ENCODE peak calls at places on chromosomes 1 and 21, in seven cellular contexts. One of them, this sample, is unnamed. For H3K4me1, the result is how much of the 10 kb centered on the place peaks cover.

GRCh38 chr1:110896090-110896489 is 23.1 kb downstream of the CD53 start:
- DNase-seq in mesendoderm: no peak
- DNase-seq in PC-3: no peak
- DNase-seq in mammary epithelial cell: no peak
- DNase-seq in fibroblast of lung: no peak
- DNase-seq in Karpas-422: no peak
- DNase-seq in K562: no peak
- DNase-seq in this sample: no peak

GRCh38 chr1:30472526-30472925 is 250.9 kb downstream of the MATN1 start:
- DNase-seq in mesendoderm: no peak
- DNase-seq in PC-3: no peak
- DNase-seq in fibroblast of lung: no peak
- DNase-seq in K562: no peak
- DNase-seq in Karpas-422: no peak
- DNase-seq in mammary epithelial cell: no peak
- DNase-seq in this sample: no peak

GRCh38 chr1:17141441-17142197 is 22.4 kb upstream of the PADI2 start:
- DNase-seq in K562: no peak
- DNase-seq in fibroblast of lung: no peak
- DNase-seq in Karpas-422: no peak
- DNase-seq in mammary epithelial cell: no peak
- DNase-seq in mesendoderm: no peak
- DNase-seq in PC-3: no peak
- DNase-seq in this sample: no peak

GRCh38 chr21:35658242-35658641 is 402.1 kb downstream of the SETD4 start:
- DNase-seq in fibroblast of lung: peak
- DNase-seq in K562: no peak
- DNase-seq in Karpas-422: no peak
- DNase-seq in PC-3: peak
- DNase-seq in mammary epithelial cell: peak
- DNase-seq in mesendoderm: no peak
- DNase-seq in this sample: no peak

GRCh38 chr1:208868554-208868953 is 624.4 kb upstream of the PLXNA2 start:
- DNase-seq in fibroblast of lung: peak
- DNase-seq in K562: no peak
- DNase-seq in Karpas-422: no peak
- DNase-seq in mammary epithelial cell: no peak
- DNase-seq in mesendoderm: no peak
- DNase-seq in PC-3: peak
- DNase-seq in this sample: no peak

GRCh38 chr1:200409203-200409760 is 554 bp downstream of the ZNF281 start:
- DNase-seq in PC-3: no peak
- DNase-seq in fibroblast of lung: peak
- DNase-seq in Karpas-422: peak
- DNase-seq in K562: peak
- DNase-seq in mammary epithelial cell: no peak
- DNase-seq in mesendoderm: peak
- DNase-seq in this sample: peak

GRCh38 chr1:79726321-79726720 is 719.8 kb upstream of the ADGRL4 start:
- DNase-seq in mesendoderm: no peak
- DNase-seq in PC-3: no peak
- DNase-seq in Karpas-422: no peak
- DNase-seq in fibroblast of lung: peak
- DNase-seq in K562: no peak
- DNase-seq in mammary epithelial cell: no peak
- DNase-seq in this sample: no peak

GRCh38 chr1:214281030-214281901 is at the start of gene SMYD2:
- DNase-seq in K562: peak
- DNase-seq in fibroblast of lung: peak
- DNase-seq in PC-3: peak
- DNase-seq in Karpas-422: peak
- DNase-seq in mesendoderm: peak
- DNase-seq in mammary epithelial cell: peak
- DNase-seq in this sample: peak

GRCh38 chr1:110857964-110858948 is 14.7 kb upstream of the CD53 start:
- DNase-seq in fibroblast of lung: no peak
- DNase-seq in K562: peak
- DNase-seq in mammary epithelial cell: peak
- DNase-seq in PC-3: peak
- DNase-seq in mesendoderm: no peak
- DNase-seq in Karpas-422: no peak
- DNase-seq in this sample: no peak

GRCh38 chr1:241706257-241706656 is 54.2 kb downstream of the WDR64 start:
- DNase-seq in fibroblast of lung: peak
- DNase-seq in K562: peak
- DNase-seq in mesendoderm: no peak
- DNase-seq in Karpas-422: no peak
- DNase-seq in PC-3: peak
- DNase-seq in mammary epithelial cell: peak
- DNase-seq in this sample: no peak

GRCh38 chr1:119653839-119654170 is 5.7 kb upstream of the ZNF697 start:
- DNase-seq in fibroblast of lung: peak
- DNase-seq in PC-3: no peak
- DNase-seq in mammary epithelial cell: no peak
- DNase-seq in Karpas-422: no peak
- DNase-seq in mesendoderm: no peak
- DNase-seq in K562: no peak
- DNase-seq in this sample: no peak

GRCh38 chr1:233945573-233945972 is 41.1 kb downstream of the SLC35F3 start:
- DNase-seq in Karpas-422: no peak
- DNase-seq in K562: no peak
- DNase-seq in mammary epithelial cell: peak
- DNase-seq in mesendoderm: no peak
- DNase-seq in PC-3: peak
- DNase-seq in fibroblast of lung: peak
- DNase-seq in this sample: no peak

GRCh38 chr1:53627031-53627430 is 111.9 kb downstream of the GLIS1 start:
- DNase-seq in PC-3: no peak
- DNase-seq in Karpas-422: no peak
- DNase-seq in K562: no peak
- DNase-seq in mesendoderm: no peak
- DNase-seq in fibroblast of lung: no peak
- DNase-seq in mammary epithelial cell: no peak
- DNase-seq in this sample: peak

GRCh38 chr1:11740258-11741192 is 4.6 kb downstream of the AGTRAP start:
- DNase-seq in mammary epithelial cell: no peak
- DNase-seq in fibroblast of lung: no peak
- DNase-seq in K562: peak
- DNase-seq in PC-3: no peak
- DNase-seq in Karpas-422: no peak
- DNase-seq in mesendoderm: peak
- DNase-seq in this sample: no peak

GRCh38 chr1:150511551-150511950 is 3.6 kb downstream of the ECM1 start:
- DNase-seq in PC-3: no peak
- DNase-seq in mesendoderm: no peak
- DNase-seq in Karpas-422: no peak
- DNase-seq in mammary epithelial cell: no peak
- DNase-seq in K562: no peak
- DNase-seq in fibroblast of lung: no peak
- DNase-seq in this sample: no peak

GRCh38 chr1:3803905-3804626 is 7.8 kb upstream of the LRRC47 start:
- DNase-seq in fibroblast of lung: peak
- DNase-seq in mesendoderm: no peak
- DNase-seq in PC-3: no peak
- DNase-seq in mammary epithelial cell: no peak
- DNase-seq in K562: peak
- DNase-seq in Karpas-422: no peak
- DNase-seq in this sample: no peak

GRCh38 chr1:167197692-167198091 is 23.0 kb upstream of the POU2F1 start:
- DNase-seq in mesendoderm: no peak
- DNase-seq in Karpas-422: no peak
- DNase-seq in fibroblast of lung: no peak
- DNase-seq in mammary epithelial cell: no peak
- DNase-seq in PC-3: no peak
- DNase-seq in K562: no peak
- DNase-seq in this sample: no peak

GRCh38 chr1:41482001-41482765 is 2.3 kb downstream of the EDN2 start:
- DNase-seq in mammary epithelial cell: peak
- DNase-seq in mesendoderm: no peak
- DNase-seq in K562: no peak
- DNase-seq in PC-3: peak
- DNase-seq in fibroblast of lung: peak
- DNase-seq in Karpas-422: no peak
- DNase-seq in this sample: no peak
- H3K9ac ChIP-seq in mammary epithelial cell: no peak
- H3K9ac ChIP-seq in mesendoderm: no peak
- H3K9ac ChIP-seq in K562: no peak
- H3K9ac ChIP-seq in PC-3: no peak
- H3K9ac ChIP-seq in fibroblast of lung: no peak
- H3K9ac ChIP-seq in Karpas-422: no peak
- H3K9ac ChIP-seq in this sample: no peak

DNA sequence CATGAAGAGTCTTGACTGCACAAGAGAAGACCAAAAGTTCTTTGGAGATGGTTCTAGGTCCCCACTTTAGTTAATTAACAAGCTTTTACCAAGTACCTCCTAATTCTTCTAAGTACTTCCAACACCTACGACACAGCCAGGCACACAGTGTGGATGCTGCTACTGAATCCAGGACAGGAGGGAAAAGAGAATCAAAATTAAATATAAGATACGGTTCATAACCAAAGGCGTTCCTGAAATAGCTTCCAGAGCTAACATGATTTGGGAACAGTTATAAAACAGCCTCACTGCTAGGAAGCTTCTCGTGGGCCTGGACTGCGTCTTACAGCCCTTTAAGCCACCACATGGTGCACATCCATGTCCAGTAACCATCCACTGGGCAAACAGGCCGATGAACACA is 75.0 kb downstream of the CD34 start:
- DNase-seq in fibroblast of lung: no peak
- DNase-seq in Karpas-422: no peak
- DNase-seq in PC-3: no peak
- DNase-seq in mammary epithelial cell: no peak
- DNase-seq in K562: no peak
- DNase-seq in mesendoderm: no peak
- DNase-seq in this sample: no peak
- H3K4me1 ChIP-seq in fibroblast of lung: under half
- H3K4me1 ChIP-seq in Karpas-422: under half
- H3K4me1 ChIP-seq in PC-3: under half
- H3K4me1 ChIP-seq in mammary epithelial cell: under half
- H3K4me1 ChIP-seq in K562: under half
- H3K4me1 ChIP-seq in mesendoderm: under half
- H3K4me1 ChIP-seq in this sample: under half

GRCh38 chr1:231241751-231242150 is 739 bp downstream of the GNPAT start:
- DNase-seq in Karpas-422: peak
- DNase-seq in mammary epithelial cell: peak
- DNase-seq in PC-3: peak
- DNase-seq in fibroblast of lung: peak
- DNase-seq in mesendoderm: no peak
- DNase-seq in K562: peak
- DNase-seq in this sample: peak

GRCh38 chr1:231240883-231241735 is at the start of gene GNPAT:
- DNase-seq in mammary epithelial cell: peak
- DNase-seq in Karpas-422: peak
- DNase-seq in mesendoderm: peak
- DNase-seq in PC-3: peak
- DNase-seq in fibroblast of lung: peak
- DNase-seq in K562: peak
- DNase-seq in this sample: peak

GRCh38 chr1:231238298-231238697 is 2.7 kb upstream of the GNPAT start:
- DNase-seq in mesendoderm: no peak
- DNase-seq in PC-3: no peak
- DNase-seq in fibroblast of lung: no peak
- DNase-seq in Karpas-422: no peak
- DNase-seq in K562: no peak
- DNase-seq in mammary epithelial cell: no peak
- DNase-seq in this sample: no peak

GRCh38 chr1:231240531-231240882 is 505 bp upstream of the GNPAT start:
- DNase-seq in mesendoderm: no peak
- DNase-seq in Karpas-422: peak
- DNase-seq in K562: no peak
- DNase-seq in PC-3: peak
- DNase-seq in fibroblast of lung: peak
- DNase-seq in mammary epithelial cell: peak
- DNase-seq in this sample: no peak

GRCh38 chr1:231242516-231243198 is 1.6 kb downstream of the GNPAT start:
- DNase-seq in K562: peak
- DNase-seq in fibroblast of lung: peak
- DNase-seq in PC-3: no peak
- DNase-seq in Karpas-422: no peak
- DNase-seq in mesendoderm: no peak
- DNase-seq in mammary epithelial cell: peak
- DNase-seq in this sample: no peak
- H3K27ac ChIP-seq in K562: no peak
- H3K27ac ChIP-seq in fibroblast of lung: no peak
- H3K27ac ChIP-seq in PC-3: no peak
- H3K27ac ChIP-seq in Karpas-422: no peak
- H3K27ac ChIP-seq in mesendoderm: no peak
- H3K27ac ChIP-seq in mammary epithelial cell: no peak
- H3K27ac ChIP-seq in this sample: no peak

GRCh38 chr1:21346304-21347071 is 56.2 kb upstream of the ECE1 start:
- DNase-seq in Karpas-422: no peak
- DNase-seq in fibroblast of lung: no peak
- DNase-seq in K562: no peak
- DNase-seq in mesendoderm: no peak
- DNase-seq in PC-3: no peak
- DNase-seq in mammary epithelial cell: no peak
- DNase-seq in this sample: no peak

GRCh38 chr1:21342961-21343838 is 52.9 kb upstream of the ECE1 start:
- DNase-seq in Karpas-422: peak
- DNase-seq in mesendoderm: no peak
- DNase-seq in PC-3: no peak
- DNase-seq in K562: no peak
- DNase-seq in mammary epithelial cell: no peak
- DNase-seq in fibroblast of lung: no peak
- DNase-seq in this sample: no peak

GRCh38 chr1:21341517-21342078 is 51.3 kb upstream of the ECE1 start:
- DNase-seq in mesendoderm: no peak
- DNase-seq in Karpas-422: no peak
- DNase-seq in mammary epithelial cell: no peak
- DNase-seq in fibroblast of lung: no peak
- DNase-seq in K562: no peak
- DNase-seq in PC-3: no peak
- DNase-seq in this sample: no peak

GRCh38 chr1:21344750-21345443 is 54.6 kb upstream of the ECE1 start:
- DNase-seq in K562: no peak
- DNase-seq in Karpas-422: peak
- DNase-seq in mesendoderm: no peak
- DNase-seq in mammary epithelial cell: peak
- DNase-seq in PC-3: no peak
- DNase-seq in fibroblast of lung: no peak
- DNase-seq in this sample: peak

DNA sequence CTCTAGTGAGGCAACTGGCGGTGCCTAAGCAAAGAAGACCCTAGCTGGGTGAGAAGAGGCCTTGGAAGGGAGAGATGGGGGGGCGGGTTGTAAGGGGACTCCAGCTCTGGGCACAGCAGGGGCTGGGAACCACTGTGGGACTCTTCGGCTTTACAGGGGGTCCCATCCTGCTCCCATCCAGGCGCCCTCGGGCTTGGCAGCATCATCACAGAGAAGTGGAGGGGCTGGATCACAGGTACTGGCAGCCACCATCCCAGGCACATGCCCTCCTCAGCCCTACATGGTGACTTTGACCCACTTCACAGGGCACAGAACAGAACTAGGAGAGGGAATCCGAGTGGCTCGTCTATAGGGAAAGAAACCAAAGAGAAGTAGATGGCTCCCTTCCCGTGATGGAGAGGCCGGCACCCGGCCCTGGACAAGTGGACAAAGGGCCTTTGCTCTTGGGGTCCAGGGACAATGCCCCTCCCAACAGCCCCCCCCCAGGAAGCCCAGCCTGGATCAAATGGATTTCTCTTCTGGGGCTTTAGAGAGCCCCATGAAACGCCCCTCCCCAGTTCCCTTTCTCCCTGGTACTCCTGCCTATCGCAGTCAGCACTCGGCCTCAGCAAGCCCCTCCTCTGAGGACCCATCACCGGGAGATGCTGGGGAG is 54.0 kb upstream of the ECE1 start:
- DNase-seq in Karpas-422: peak
- DNase-seq in mammary epithelial cell: no peak
- DNase-seq in K562: no peak
- DNase-seq in PC-3: no peak
- DNase-seq in fibroblast of lung: no peak
- DNase-seq in mesendoderm: no peak
- DNase-seq in this sample: no peak
- H3K9ac ChIP-seq in Karpas-422: peak
- H3K9ac ChIP-seq in mammary epithelial cell: peak
- H3K9ac ChIP-seq in K562: no peak
- H3K9ac ChIP-seq in PC-3: peak
- H3K9ac ChIP-seq in fibroblast of lung: peak
- H3K9ac ChIP-seq in mesendoderm: peak
- H3K9ac ChIP-seq in this sample: peak

This sample was measured in endodermal cell.